ENCODE peak calls at places on chromosomes 1 and 21, in nine cellular contexts. One of them, this sample, is unnamed.

GRCh38 chr1:160260436-160261382 is 1.6 kb downstream of the DCAF8 start:
- DNase-seq in cardiac fibroblast: peak; percentile 87
- DNase-seq in AG08395: peak; percentile 35
- DNase-seq in stimulated activated effector memory CD8-positive, alpha-beta T cell treated with anti-CD3 and anti-CD28 coated beads, Interleukin-12 subunit alpha, Interleukin-12 subunit beta, amount 100 ng/mL, for 72 hours: no peak
- DNase-seq in ACHN: peak; percentile 72
- DNase-seq in GM10248: no peak
- DNase-seq in GM04503: peak; percentile 43
- DNase-seq in upper lobe of right lung: no peak
- DNase-seq in NCI-H2081: peak; percentile 33
- DNase-seq in this sample: no peak

GRCh38 chr21:35026617-35027557 is 22.2 kb downstream of the RUNX1 start:
- DNase-seq in ACHN: no peak
- DNase-seq in stimulated activated effector memory CD8-positive, alpha-beta T cell treated with anti-CD3 and anti-CD28 coated beads, Interleukin-12 subunit alpha, Interleukin-12 subunit beta, amount 100 ng/mL, for 72 hours: peak; percentile 87
- DNase-seq in GM10248: peak; percentile 71
- DNase-seq in AG08395: peak; percentile 16
- DNase-seq in GM04503: no peak
- DNase-seq in upper lobe of right lung: peak; percentile 86
- DNase-seq in NCI-H2081: no peak
- DNase-seq in cardiac fibroblast: peak; percentile 69
- DNase-seq in this sample: no peak

GRCh38 chr1:35568975-35569395 is 4.1 kb upstream of the TFAP2E start:
- DNase-seq in ACHN: peak; percentile 57
- DNase-seq in GM04503: no peak
- DNase-seq in GM10248: peak; percentile 80
- DNase-seq in cardiac fibroblast: peak; percentile 78
- DNase-seq in NCI-H2081: peak; percentile 73
- DNase-seq in stimulated activated effector memory CD8-positive, alpha-beta T cell treated with anti-CD3 and anti-CD28 coated beads, Interleukin-12 subunit alpha, Interleukin-12 subunit beta, amount 100 ng/mL, for 72 hours: peak; percentile 81
- DNase-seq in AG08395: peak; percentile 89
- DNase-seq in upper lobe of right lung: peak; percentile 72
- DNase-seq in this sample: peak; percentile 66

GRCh38 chr1:77322061-77322900 is 40.5 kb downstream of the AK5 start:
- DNase-seq in ACHN: peak; percentile 95
- DNase-seq in cardiac fibroblast: peak; percentile 62
- DNase-seq in stimulated activated effector memory CD8-positive, alpha-beta T cell treated with anti-CD3 and anti-CD28 coated beads, Interleukin-12 subunit alpha, Interleukin-12 subunit beta, amount 100 ng/mL, for 72 hours: no peak
- DNase-seq in AG08395: peak; percentile 67
- DNase-seq in NCI-H2081: peak; percentile 67
- DNase-seq in GM10248: no peak
- DNase-seq in upper lobe of right lung: no peak
- DNase-seq in GM04503: peak; percentile 86
- DNase-seq in this sample: no peak

GRCh38 chr1:11068556-11069232 is 8.9 kb upstream of the SRM start:
- DNase-seq in stimulated activated effector memory CD8-positive, alpha-beta T cell treated with anti-CD3 and anti-CD28 coated beads, Interleukin-12 subunit alpha, Interleukin-12 subunit beta, amount 100 ng/mL, for 72 hours: no peak
- DNase-seq in NCI-H2081: no peak
- DNase-seq in cardiac fibroblast: no peak
- DNase-seq in upper lobe of right lung: peak; percentile 34
- DNase-seq in AG08395: no peak
- DNase-seq in ACHN: no peak
- DNase-seq in GM04503: no peak
- DNase-seq in GM10248: no peak
- DNase-seq in this sample: no peak

GRCh38 chr1:67274623-67275325 is 32.9 kb upstream of the IL12RB2 start:
- DNase-seq in cardiac fibroblast: no peak
- DNase-seq in ACHN: no peak
- DNase-seq in AG08395: no peak
- DNase-seq in GM10248: peak; percentile 43
- DNase-seq in upper lobe of right lung: no peak
- DNase-seq in NCI-H2081: no peak
- DNase-seq in stimulated activated effector memory CD8-positive, alpha-beta T cell treated with anti-CD3 and anti-CD28 coated beads, Interleukin-12 subunit alpha, Interleukin-12 subunit beta, amount 100 ng/mL, for 72 hours: peak; percentile 59
- DNase-seq in GM04503: no peak
- DNase-seq in this sample: no peak

GRCh38 chr1:10539411-10540043 is 64.8 kb downstream of the PEX14 start:
- DNase-seq in GM10248: no peak
- DNase-seq in upper lobe of right lung: no peak
- DNase-seq in cardiac fibroblast: peak; percentile 74
- DNase-seq in NCI-H2081: no peak
- DNase-seq in AG08395: peak; percentile 11
- DNase-seq in GM04503: no peak
- DNase-seq in ACHN: no peak
- DNase-seq in stimulated activated effector memory CD8-positive, alpha-beta T cell treated with anti-CD3 and anti-CD28 coated beads, Interleukin-12 subunit alpha, Interleukin-12 subunit beta, amount 100 ng/mL, for 72 hours: no peak
- DNase-seq in this sample: no peak

GRCh38 chr1:95953005-95953404 is 719.0 kb downstream of the RWDD3 start:
- DNase-seq in cardiac fibroblast: peak; percentile 37
- DNase-seq in GM04503: no peak
- DNase-seq in AG08395: peak; percentile 10
- DNase-seq in upper lobe of right lung: no peak
- DNase-seq in ACHN: peak; percentile 42
- DNase-seq in stimulated activated effector memory CD8-positive, alpha-beta T cell treated with anti-CD3 and anti-CD28 coated beads, Interleukin-12 subunit alpha, Interleukin-12 subunit beta, amount 100 ng/mL, for 72 hours: no peak
- DNase-seq in NCI-H2081: peak; percentile 60
- DNase-seq in GM10248: no peak
- DNase-seq in this sample: peak; percentile 31

GRCh38 chr1:213231795-213232231 is 180.8 kb downstream of the RPS6KC1 start:
- DNase-seq in cardiac fibroblast: no peak
- DNase-seq in ACHN: no peak
- DNase-seq in stimulated activated effector memory CD8-positive, alpha-beta T cell treated with anti-CD3 and anti-CD28 coated beads, Interleukin-12 subunit alpha, Interleukin-12 subunit beta, amount 100 ng/mL, for 72 hours: no peak
- DNase-seq in upper lobe of right lung: no peak
- DNase-seq in GM10248: no peak
- DNase-seq in NCI-H2081: peak; percentile 49
- DNase-seq in GM04503: no peak
- DNase-seq in AG08395: peak; percentile 5
- DNase-seq in this sample: peak; percentile 34

GRCh38 chr1:169115891-169116585 is 9.5 kb downstream of the ATP1B1 start:
- DNase-seq in ACHN: no peak
- DNase-seq in stimulated activated effector memory CD8-positive, alpha-beta T cell treated with anti-CD3 and anti-CD28 coated beads, Interleukin-12 subunit alpha, Interleukin-12 subunit beta, amount 100 ng/mL, for 72 hours: no peak
- DNase-seq in NCI-H2081: no peak
- DNase-seq in cardiac fibroblast: no peak
- DNase-seq in GM10248: peak; percentile 54
- DNase-seq in GM04503: no peak
- DNase-seq in AG08395: no peak
- DNase-seq in upper lobe of right lung: peak; percentile 80
- DNase-seq in this sample: no peak

GRCh38 chr1:63698001-63698838 is 75.6 kb upstream of the ROR1 start:
- DNase-seq in GM10248: no peak
- DNase-seq in ACHN: no peak
- DNase-seq in AG08395: peak; percentile 35
- DNase-seq in NCI-H2081: no peak
- DNase-seq in upper lobe of right lung: no peak
- DNase-seq in GM04503: no peak
- DNase-seq in stimulated activated effector memory CD8-positive, alpha-beta T cell treated with anti-CD3 and anti-CD28 coated beads, Interleukin-12 subunit alpha, Interleukin-12 subunit beta, amount 100 ng/mL, for 72 hours: no peak
- DNase-seq in cardiac fibroblast: peak; percentile 81
- DNase-seq in this sample: no peak

GRCh38 chr1:215526147-215526845 is 40.8 kb upstream of the KCTD3 start:
- DNase-seq in upper lobe of right lung: no peak
- DNase-seq in NCI-H2081: peak; percentile 73
- DNase-seq in stimulated activated effector memory CD8-positive, alpha-beta T cell treated with anti-CD3 and anti-CD28 coated beads, Interleukin-12 subunit alpha, Interleukin-12 subunit beta, amount 100 ng/mL, for 72 hours: no peak
- DNase-seq in AG08395: peak; percentile 22
- DNase-seq in GM10248: peak; percentile 28
- DNase-seq in ACHN: peak; percentile 69
- DNase-seq in GM04503: no peak
- DNase-seq in cardiac fibroblast: peak; percentile 71
- DNase-seq in this sample: peak; percentile 33

GRCh38 chr21:44872568-44873355 is 728 bp downstream of the PTTG1IP start:
- DNase-seq in AG08395: no peak
- DNase-seq in GM04503: no peak
- DNase-seq in ACHN: peak; percentile 35
- DNase-seq in stimulated activated effector memory CD8-positive, alpha-beta T cell treated with anti-CD3 and anti-CD28 coated beads, Interleukin-12 subunit alpha, Interleukin-12 subunit beta, amount 100 ng/mL, for 72 hours: peak; percentile 61
- DNase-seq in NCI-H2081: no peak
- DNase-seq in upper lobe of right lung: peak; percentile 79
- DNase-seq in GM10248: no peak
- DNase-seq in cardiac fibroblast: peak; percentile 38
- DNase-seq in this sample: no peak

GRCh38 chr21:44931501-44932365 is 8.1 kb upstream of the SLX9 start:
- DNase-seq in cardiac fibroblast: no peak
- DNase-seq in ACHN: peak; percentile 18
- DNase-seq in GM10248: no peak
- DNase-seq in stimulated activated effector memory CD8-positive, alpha-beta T cell treated with anti-CD3 and anti-CD28 coated beads, Interleukin-12 subunit alpha, Interleukin-12 subunit beta, amount 100 ng/mL, for 72 hours: no peak
- DNase-seq in AG08395: no peak
- DNase-seq in GM04503: no peak
- DNase-seq in NCI-H2081: no peak
- DNase-seq in upper lobe of right lung: peak; percentile 65
- DNase-seq in this sample: no peak

GRCh38 chr1:110281363-110282290 is 57.5 kb upstream of the RBM15 start:
- DNase-seq in stimulated activated effector memory CD8-positive, alpha-beta T cell treated with anti-CD3 and anti-CD28 coated beads, Interleukin-12 subunit alpha, Interleukin-12 subunit beta, amount 100 ng/mL, for 72 hours: no peak
- DNase-seq in GM10248: no peak
- DNase-seq in ACHN: no peak
- DNase-seq in AG08395: no peak
- DNase-seq in upper lobe of right lung: no peak
- DNase-seq in cardiac fibroblast: no peak
- DNase-seq in NCI-H2081: peak; percentile 68
- DNase-seq in GM04503: peak; percentile 6
- DNase-seq in this sample: peak; percentile 48

GRCh38 chr1:91582431-91582921 is 81.8 kb downstream of the CDC7 start:
- DNase-seq in GM10248: no peak
- DNase-seq in cardiac fibroblast: peak; percentile 79
- DNase-seq in ACHN: peak; percentile 52
- DNase-seq in stimulated activated effector memory CD8-positive, alpha-beta T cell treated with anti-CD3 and anti-CD28 coated beads, Interleukin-12 subunit alpha, Interleukin-12 subunit beta, amount 100 ng/mL, for 72 hours: no peak
- DNase-seq in GM04503: peak; percentile 94
- DNase-seq in NCI-H2081: no peak
- DNase-seq in upper lobe of right lung: no peak
- DNase-seq in AG08395: peak; percentile 92
- DNase-seq in this sample: no peak

GRCh38 chr1:235266325-235266724 is 61.7 kb downstream of the ARID4B start:
- DNase-seq in ACHN: no peak
- DNase-seq in GM10248: no peak
- DNase-seq in stimulated activated effector memory CD8-positive, alpha-beta T cell treated with anti-CD3 and anti-CD28 coated beads, Interleukin-12 subunit alpha, Interleukin-12 subunit beta, amount 100 ng/mL, for 72 hours: no peak
- DNase-seq in NCI-H2081: peak; percentile 60
- DNase-seq in AG08395: no peak
- DNase-seq in GM04503: no peak
- DNase-seq in cardiac fibroblast: peak; percentile 44
- DNase-seq in upper lobe of right lung: no peak
- DNase-seq in this sample: no peak

GRCh38 chr1:230215529-230215928 is 148.5 kb downstream of the GALNT2 start:
- DNase-seq in stimulated activated effector memory CD8-positive, alpha-beta T cell treated with anti-CD3 and anti-CD28 coated beads, Interleukin-12 subunit alpha, Interleukin-12 subunit beta, amount 100 ng/mL, for 72 hours: no peak
- DNase-seq in GM10248: no peak
- DNase-seq in ACHN: no peak
- DNase-seq in upper lobe of right lung: no peak
- DNase-seq in AG08395: no peak
- DNase-seq in GM04503: no peak
- DNase-seq in cardiac fibroblast: no peak
- DNase-seq in NCI-H2081: no peak
- DNase-seq in this sample: no peak

GRCh38 chr1:234958702-234959649 is 169.7 kb downstream of the TOMM20 start:
- DNase-seq in cardiac fibroblast: no peak
- DNase-seq in NCI-H2081: no peak
- DNase-seq in ACHN: no peak
- DNase-seq in AG08395: no peak
- DNase-seq in GM04503: no peak
- DNase-seq in GM10248: no peak
- DNase-seq in stimulated activated effector memory CD8-positive, alpha-beta T cell treated with anti-CD3 and anti-CD28 coated beads, Interleukin-12 subunit alpha, Interleukin-12 subunit beta, amount 100 ng/mL, for 72 hours: no peak
- DNase-seq in upper lobe of right lung: no peak
- DNase-seq in this sample: no peak

GRCh38 chr1:236507022-236507700 is 16.6 kb upstream of the LGALS8 start:
- DNase-seq in GM04503: no peak
- DNase-seq in upper lobe of right lung: no peak
- DNase-seq in AG08395: peak; percentile 43
- DNase-seq in cardiac fibroblast: peak; percentile 85
- DNase-seq in NCI-H2081: peak; percentile 80
- DNase-seq in GM10248: no peak
- DNase-seq in stimulated activated effector memory CD8-positive, alpha-beta T cell treated with anti-CD3 and anti-CD28 coated beads, Interleukin-12 subunit alpha, Interleukin-12 subunit beta, amount 100 ng/mL, for 72 hours: no peak
- DNase-seq in ACHN: no peak
- DNase-seq in this sample: no peak

GRCh38 chr1:233714631-233715217 is 100.8 kb downstream of the KCNK1 start:
- DNase-seq in NCI-H2081: peak; percentile 93
- DNase-seq in GM04503: no peak
- DNase-seq in stimulated activated effector memory CD8-positive, alpha-beta T cell treated with anti-CD3 and anti-CD28 coated beads, Interleukin-12 subunit alpha, Interleukin-12 subunit beta, amount 100 ng/mL, for 72 hours: no peak
- DNase-seq in cardiac fibroblast: no peak
- DNase-seq in ACHN: no peak
- DNase-seq in GM10248: no peak
- DNase-seq in upper lobe of right lung: no peak
- DNase-seq in AG08395: no peak
- DNase-seq in this sample: peak; percentile 92

GRCh38 chr1:39268112-39268581 is 63.7 kb downstream of the MACF1 start:
- DNase-seq in ACHN: peak; percentile 54
- DNase-seq in NCI-H2081: peak; percentile 89
- DNase-seq in GM04503: peak; percentile 70
- DNase-seq in GM10248: peak; percentile 65
- DNase-seq in AG08395: peak; percentile 82
- DNase-seq in upper lobe of right lung: no peak
- DNase-seq in stimulated activated effector memory CD8-positive, alpha-beta T cell treated with anti-CD3 and anti-CD28 coated beads, Interleukin-12 subunit alpha, Interleukin-12 subunit beta, amount 100 ng/mL, for 72 hours: no peak
- DNase-seq in cardiac fibroblast: peak; percentile 91
- DNase-seq in this sample: peak; percentile 79

GRCh38 chr1:201488817-201489581 is 17.9 kb downstream of the CSRP1 start:
- DNase-seq in ACHN: peak; percentile 96
- DNase-seq in stimulated activated effector memory CD8-positive, alpha-beta T cell treated with anti-CD3 and anti-CD28 coated beads, Interleukin-12 subunit alpha, Interleukin-12 subunit beta, amount 100 ng/mL, for 72 hours: no peak
- DNase-seq in GM04503: peak; percentile 91
- DNase-seq in NCI-H2081: no peak
- DNase-seq in upper lobe of right lung: peak; percentile 79
- DNase-seq in AG08395: peak; percentile 98
- DNase-seq in cardiac fibroblast: peak; percentile 91
- DNase-seq in GM10248: no peak
- DNase-seq in this sample: no peak

GRCh38 chr1:42937836-42938595 is 20.7 kb downstream of the SLC2A1 start:
- DNase-seq in stimulated activated effector memory CD8-positive, alpha-beta T cell treated with anti-CD3 and anti-CD28 coated beads, Interleukin-12 subunit alpha, Interleukin-12 subunit beta, amount 100 ng/mL, for 72 hours: no peak
- DNase-seq in NCI-H2081: no peak
- DNase-seq in GM10248: no peak
- DNase-seq in upper lobe of right lung: peak; percentile 52
- DNase-seq in ACHN: no peak
- DNase-seq in AG08395: no peak
- DNase-seq in GM04503: no peak
- DNase-seq in cardiac fibroblast: no peak
- DNase-seq in this sample: no peak

GRCh38 chr1:245195398-245195797 is 40.6 kb downstream of the KIF26B start:
- DNase-seq in upper lobe of right lung: no peak
- DNase-seq in cardiac fibroblast: no peak
- DNase-seq in stimulated activated effector memory CD8-positive, alpha-beta T cell treated with anti-CD3 and anti-CD28 coated beads, Interleukin-12 subunit alpha, Interleukin-12 subunit beta, amount 100 ng/mL, for 72 hours: no peak
- DNase-seq in GM10248: no peak
- DNase-seq in ACHN: no peak
- DNase-seq in GM04503: no peak
- DNase-seq in NCI-H2081: no peak
- DNase-seq in AG08395: no peak
- DNase-seq in this sample: no peak

GRCh38 chr1:45806129-45806528 is 2.7 kb downstream of the MAST2 start:
- DNase-seq in upper lobe of right lung: no peak
- DNase-seq in stimulated activated effector memory CD8-positive, alpha-beta T cell treated with anti-CD3 and anti-CD28 coated beads, Interleukin-12 subunit alpha, Interleukin-12 subunit beta, amount 100 ng/mL, for 72 hours: no peak
- DNase-seq in NCI-H2081: no peak
- DNase-seq in AG08395: no peak
- DNase-seq in cardiac fibroblast: no peak
- DNase-seq in GM04503: no peak
- DNase-seq in ACHN: no peak
- DNase-seq in GM10248: no peak
- DNase-seq in this sample: no peak

GRCh38 chr1:26336477-26337205 is 17.3 kb downstream of the CRYBG2 start:
- DNase-seq in cardiac fibroblast: no peak
- DNase-seq in AG08395: peak; percentile 36
- DNase-seq in ACHN: peak; percentile 62
- DNase-seq in upper lobe of right lung: peak; percentile 95
- DNase-seq in GM10248: peak; percentile 91
- DNase-seq in NCI-H2081: peak; percentile 81
- DNase-seq in stimulated activated effector memory CD8-positive, alpha-beta T cell treated with anti-CD3 and anti-CD28 coated beads, Interleukin-12 subunit alpha, Interleukin-12 subunit beta, amount 100 ng/mL, for 72 hours: peak; percentile 84
- DNase-seq in GM04503: no peak
- DNase-seq in this sample: peak; percentile 34

GRCh38 chr1:116972676-116973035 is 28.9 kb upstream of the CD101 start:
- DNase-seq in NCI-H2081: no peak
- DNase-seq in AG08395: no peak
- DNase-seq in GM04503: no peak
- DNase-seq in upper lobe of right lung: no peak
- DNase-seq in cardiac fibroblast: no peak
- DNase-seq in GM10248: no peak
- DNase-seq in stimulated activated effector memory CD8-positive, alpha-beta T cell treated with anti-CD3 and anti-CD28 coated beads, Interleukin-12 subunit alpha, Interleukin-12 subunit beta, amount 100 ng/mL, for 72 hours: no peak
- DNase-seq in ACHN: no peak
- DNase-seq in this sample: no peak